ENCODE peak calls at places on chromosomes 11 and 22, in nine cellular contexts. L is GM12865; K is sciatic nerve; W is NB4; R is germinal center; M is NCI-H1092; T is non-pigmented ciliary epithelial cell; P is progenitor cell of endocrine pancreas; G is stimulated activated naive CD4-positive, alpha-beta T cell. S is an unnamed sample.

GRCh38 chr11:33435201-33435600 is 178.0 kb downstream of the HIPK3 start:
- DNase-seq in R (no peak), P (no peak), T (no peak), G (no peak), K (no peak), M (no peak), W (no peak), L (no peak), S (no peak)

GRCh38 chr11:60370811-60371297 is 7.5 kb upstream of the MS4A7 start:
- DNase-seq in G (no peak), R (no peak), T (no peak), P (no peak), K (no peak), M (peak), L (no peak), W (no peak), S (peak)

GRCh38 chr11:3170756-3171670 is 5.9 kb upstream of the OSBPL5 start:
- DNase-seq in R (no peak), W (no peak), T (no peak), K (peak), L (no peak), G (no peak), M (no peak), P (no peak), S (no peak)

GRCh38 chr11:132472411-132473205 is 1059.7 kb downstream of the OPCML start:
- DNase-seq in L (no peak), W (no peak), T (no peak), K (no peak), M (no peak), R (no peak), P (no peak), G (no peak), S (no peak)

GRCh38 chr11:134033696-134034491 is 35.0 kb upstream of the JAM3 start:
- DNase-seq in M (peak), G (peak), K (peak), W (peak), T (peak), L (peak), R (peak), P (peak), S (peak)

GRCh38 chr11:45880772-45881570 is 4.5 kb upstream of the MAPK8IP1 start:
- DNase-seq in R (no peak), M (peak), K (no peak), T (no peak), L (no peak), G (no peak), P (no peak), W (no peak), S (no peak)

GRCh38 chr22:46487318-46487717 is 50.1 kb downstream of the CELSR1 start:
- DNase-seq in L (no peak), G (no peak), K (no peak), T (no peak), W (no peak), M (no peak), P (no peak), R (no peak), S (no peak)

GRCh38 chr11:103055174-103055890 is 36.6 kb downstream of the DCUN1D5 start:
- DNase-seq in G (no peak), L (peak), T (no peak), K (no peak), R (peak), M (peak), P (no peak), W (peak), S (peak)

GRCh38 chr11:7486731-7487130 is 1.4 kb downstream of the OLFML1 start:
- DNase-seq in K (peak), T (no peak), R (no peak), P (no peak), G (no peak), W (no peak), L (no peak), M (no peak), S (no peak)

GRCh38 chr22:40331706-40332105 is 14.6 kb upstream of the ADSL start:
- DNase-seq in M (no peak), K (no peak), R (no peak), T (no peak), P (no peak), G (no peak), L (no peak), W (no peak), S (no peak)

GRCh38 chr11:122951231-122951630 is 30.4 kb downstream of the BSX start:
- DNase-seq in G (no peak), P (no peak), R (no peak), M (no peak), T (no peak), L (no peak), K (no peak), W (no peak), S (no peak)

GRCh38 chr11:116948375-116948774 is 111.0 kb upstream of the APOA1 start:
- DNase-seq in M (no peak), T (peak), R (no peak), P (no peak), L (peak), G (no peak), W (peak), K (no peak), S (no peak)

GRCh38 chr11:121909571-121909970 is 206.4 kb downstream of the BLID start:
- DNase-seq in T (no peak), L (no peak), R (no peak), P (no peak), W (no peak), G (no peak), M (no peak), K (no peak), S (no peak)

GRCh38 chr11:126332221-126332711 is 23.2 kb upstream of the ST3GAL4 start:
- DNase-seq in P (no peak), T (no peak), K (peak), L (no peak), W (no peak), M (no peak), G (no peak), R (no peak), S (no peak)

GRCh38 chr11:130165601-130166456 is 6.2 kb downstream of the ST14 start:
- DNase-seq in L (no peak), G (no peak), P (no peak), W (peak), T (no peak), K (no peak), R (peak), M (no peak), S (no peak)